ENCODE peak calls at places on chromosomes 12 and 14, in five cellular contexts. One of them, this sample, is unnamed.
A peak's percentile ranks its signal among the peaks of the same experiment; 100 is the strongest.

GRCh38 chr14:65370890-65371289 is 41.6 kb upstream of the FUT8 start:
- DNase-seq in astrocyte of the spinal cord: no peak
- DNase-seq in HCT116: no peak
- DNase-seq in CD8-positive, alpha-beta memory T cell: no peak
- DNase-seq in heart left ventricle: no peak
- DNase-seq in this sample: no peak

GRCh38 chr14:64417771-64418125 is 29.6 kb downstream of the MTHFD1 start:
- DNase-seq in astrocyte of the spinal cord: no peak
- DNase-seq in HCT116: no peak
- DNase-seq in CD8-positive, alpha-beta memory T cell: no peak
- DNase-seq in heart left ventricle: no peak
- DNase-seq in this sample: no peak

GRCh38 chr12:98418357-98419075 is 96.9 kb upstream of the TMPO start:
- DNase-seq in heart left ventricle: peak; percentile 84
- DNase-seq in CD8-positive, alpha-beta memory T cell: no peak
- DNase-seq in astrocyte of the spinal cord: peak; percentile 97
- DNase-seq in HCT116: no peak
- DNase-seq in this sample: peak; percentile 57

GRCh38 chr12:104750061-104750460 is 208.0 kb downstream of the SLC41A2 start:
- DNase-seq in heart left ventricle: no peak
- DNase-seq in CD8-positive, alpha-beta memory T cell: no peak
- DNase-seq in astrocyte of the spinal cord: peak; percentile 64
- DNase-seq in HCT116: no peak
- DNase-seq in this sample: no peak

GRCh38 chr12:74780458-74781241 is 243.0 kb downstream of the ATXN7L3B start:
- DNase-seq in CD8-positive, alpha-beta memory T cell: no peak
- DNase-seq in HCT116: no peak
- DNase-seq in astrocyte of the spinal cord: peak; percentile 84
- DNase-seq in heart left ventricle: no peak
- DNase-seq in this sample: no peak

GRCh38 chr14:101633276-101633675 is 72.0 kb downstream of the DIO3 start:
- DNase-seq in CD8-positive, alpha-beta memory T cell: no peak
- DNase-seq in heart left ventricle: no peak
- DNase-seq in HCT116: no peak
- DNase-seq in astrocyte of the spinal cord: no peak
- DNase-seq in this sample: no peak

GRCh38 chr14:51653855-51654548 is 2.3 kb downstream of the FRMD6 start:
- DNase-seq in HCT116: no peak
- DNase-seq in CD8-positive, alpha-beta memory T cell: no peak
- DNase-seq in heart left ventricle: no peak
- DNase-seq in astrocyte of the spinal cord: peak; percentile 42
- DNase-seq in this sample: no peak

GRCh38 chr14:77707355-77707723 is 484 bp downstream of the ALKBH1 start:
- DNase-seq in astrocyte of the spinal cord: peak; percentile 43
- DNase-seq in HCT116: no peak
- DNase-seq in heart left ventricle: no peak
- DNase-seq in CD8-positive, alpha-beta memory T cell: peak; percentile 47
- DNase-seq in this sample: peak; percentile 58

GRCh38 chr12:9673404-9674225 is 4.1 kb downstream of the CLEC2D start:
- DNase-seq in CD8-positive, alpha-beta memory T cell: peak; percentile 79
- DNase-seq in heart left ventricle: peak; percentile 71
- DNase-seq in HCT116: peak; percentile 51
- DNase-seq in astrocyte of the spinal cord: peak; percentile 96
- DNase-seq in this sample: peak; percentile 52

GRCh38 chr12:51217133-51217967 is 512 bp downstream of the POU6F1 start:
- DNase-seq in CD8-positive, alpha-beta memory T cell: peak; percentile 77
- DNase-seq in astrocyte of the spinal cord: no peak
- DNase-seq in HCT116: no peak
- DNase-seq in heart left ventricle: peak; percentile 79
- DNase-seq in this sample: peak; percentile 45

GRCh38 chr14:98146416-98146815 is 1125.6 kb downstream of the BCL11B start:
- DNase-seq in heart left ventricle: no peak
- DNase-seq in astrocyte of the spinal cord: no peak
- DNase-seq in HCT116: no peak
- DNase-seq in CD8-positive, alpha-beta memory T cell: no peak
- DNase-seq in this sample: no peak

GRCh38 chr12:67794151-67794550 is 145.6 kb downstream of the DYRK2 start:
- DNase-seq in astrocyte of the spinal cord: peak; percentile 51
- DNase-seq in HCT116: no peak
- DNase-seq in CD8-positive, alpha-beta memory T cell: no peak
- DNase-seq in heart left ventricle: no peak
- DNase-seq in this sample: no peak

GRCh38 chr14:59276235-59276634 is 87.8 kb downstream of the DAAM1 start:
- DNase-seq in heart left ventricle: no peak
- DNase-seq in HCT116: no peak
- DNase-seq in CD8-positive, alpha-beta memory T cell: no peak
- DNase-seq in astrocyte of the spinal cord: no peak
- DNase-seq in this sample: no peak

GRCh38 chr14:96246535-96246839 is 9.5 kb upstream of the BDKRB1 start:
- DNase-seq in CD8-positive, alpha-beta memory T cell: no peak
- DNase-seq in astrocyte of the spinal cord: peak; percentile 84
- DNase-seq in HCT116: no peak
- DNase-seq in heart left ventricle: no peak
- DNase-seq in this sample: no peak

GRCh38 chr12:25387136-25388050 is 136.7 kb upstream of the KRAS start:
- DNase-seq in heart left ventricle: peak; percentile 84
- DNase-seq in HCT116: peak; percentile 84
- DNase-seq in CD8-positive, alpha-beta memory T cell: peak; percentile 83
- DNase-seq in astrocyte of the spinal cord: peak; percentile 95
- DNase-seq in this sample: peak; percentile 86

GRCh38 chr12:122811777-122812176 is 23.5 kb upstream of the HIP1R start:
- DNase-seq in HCT116: no peak
- DNase-seq in heart left ventricle: no peak
- DNase-seq in CD8-positive, alpha-beta memory T cell: no peak
- DNase-seq in astrocyte of the spinal cord: no peak
- DNase-seq in this sample: no peak

GRCh38 chr12:13275366-13275765 is 78.8 kb downstream of the EMP1 start:
- DNase-seq in HCT116: no peak
- DNase-seq in CD8-positive, alpha-beta memory T cell: no peak
- DNase-seq in astrocyte of the spinal cord: no peak
- DNase-seq in heart left ventricle: no peak
- DNase-seq in this sample: no peak

GRCh38 chr14:31578266-31578665 is 17.1 kb downstream of the NUBPL start:
- DNase-seq in HCT116: no peak
- DNase-seq in CD8-positive, alpha-beta memory T cell: no peak
- DNase-seq in heart left ventricle: no peak
- DNase-seq in astrocyte of the spinal cord: no peak
- DNase-seq in this sample: no peak

GRCh38 chr12:41531147-41531829 is 343.2 kb downstream of the PDZRN4 start:
- DNase-seq in CD8-positive, alpha-beta memory T cell: no peak
- DNase-seq in HCT116: no peak
- DNase-seq in astrocyte of the spinal cord: no peak
- DNase-seq in heart left ventricle: peak; percentile 79
- DNase-seq in this sample: no peak

GRCh38 chr14:101219896-101220703 is 316.6 kb upstream of the RTL1 start:
- DNase-seq in HCT116: no peak
- DNase-seq in heart left ventricle: no peak
- DNase-seq in CD8-positive, alpha-beta memory T cell: no peak
- DNase-seq in astrocyte of the spinal cord: no peak
- DNase-seq in this sample: no peak

GRCh38 chr12:122081108-122081696 is 2.6 kb downstream of the MLXIP start:
- DNase-seq in astrocyte of the spinal cord: peak; percentile 25
- DNase-seq in heart left ventricle: no peak
- DNase-seq in HCT116: no peak
- DNase-seq in CD8-positive, alpha-beta memory T cell: no peak
- DNase-seq in this sample: peak; percentile 58

GRCh38 chr14:44657688-44658388 is 150.8 kb upstream of the FSCB start:
- DNase-seq in astrocyte of the spinal cord: peak; percentile 1
- DNase-seq in CD8-positive, alpha-beta memory T cell: no peak
- DNase-seq in HCT116: no peak
- DNase-seq in heart left ventricle: no peak
- DNase-seq in this sample: no peak

GRCh38 chr12:26226629-26227375 is 31.4 kb downstream of the SSPN start:
- DNase-seq in astrocyte of the spinal cord: peak; percentile 31
- DNase-seq in CD8-positive, alpha-beta memory T cell: no peak
- DNase-seq in heart left ventricle: peak; percentile 65
- DNase-seq in HCT116: no peak
- DNase-seq in this sample: peak; percentile 64

GRCh38 chr14:42143114-42143513 is 536.4 kb downstream of the LRFN5 start:
- DNase-seq in astrocyte of the spinal cord: no peak
- DNase-seq in CD8-positive, alpha-beta memory T cell: no peak
- DNase-seq in heart left ventricle: no peak
- DNase-seq in HCT116: no peak
- DNase-seq in this sample: no peak

DNA sequence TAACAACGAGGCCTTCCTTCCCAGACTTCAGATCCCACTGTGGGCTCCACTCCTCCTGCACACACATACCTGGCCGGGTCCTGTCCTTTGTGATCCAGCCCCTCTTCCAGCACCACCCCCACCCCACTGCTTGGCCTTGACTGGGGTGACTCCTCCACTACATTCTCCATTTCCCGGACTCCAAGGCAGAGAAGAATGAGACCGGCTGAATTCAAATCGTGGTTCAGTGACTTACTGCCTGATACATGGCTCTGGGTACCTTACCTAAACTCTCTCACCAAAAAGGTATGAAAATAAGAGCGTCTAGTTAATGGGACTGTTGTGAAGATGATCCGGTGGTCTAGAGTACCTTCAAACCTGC is 1.7 kb upstream of the ZBTB42 start:
- DNase-seq in HCT116: no peak
- DNase-seq in astrocyte of the spinal cord: no peak
- DNase-seq in CD8-positive, alpha-beta memory T cell: no peak
- DNase-seq in heart left ventricle: peak; percentile 55
- DNase-seq in this sample: no peak
- H3K4me3 ChIP-seq in HCT116: no peak overlapping the region
- H3K4me3 ChIP-seq in astrocyte of the spinal cord: no peak overlapping the region
- H3K4me3 ChIP-seq in CD8-positive, alpha-beta memory T cell: no peak overlapping the region
- H3K4me3 ChIP-seq in heart left ventricle: no peak overlapping the region
- H3K4me3 ChIP-seq in this sample: no peak overlapping the region

DNA sequence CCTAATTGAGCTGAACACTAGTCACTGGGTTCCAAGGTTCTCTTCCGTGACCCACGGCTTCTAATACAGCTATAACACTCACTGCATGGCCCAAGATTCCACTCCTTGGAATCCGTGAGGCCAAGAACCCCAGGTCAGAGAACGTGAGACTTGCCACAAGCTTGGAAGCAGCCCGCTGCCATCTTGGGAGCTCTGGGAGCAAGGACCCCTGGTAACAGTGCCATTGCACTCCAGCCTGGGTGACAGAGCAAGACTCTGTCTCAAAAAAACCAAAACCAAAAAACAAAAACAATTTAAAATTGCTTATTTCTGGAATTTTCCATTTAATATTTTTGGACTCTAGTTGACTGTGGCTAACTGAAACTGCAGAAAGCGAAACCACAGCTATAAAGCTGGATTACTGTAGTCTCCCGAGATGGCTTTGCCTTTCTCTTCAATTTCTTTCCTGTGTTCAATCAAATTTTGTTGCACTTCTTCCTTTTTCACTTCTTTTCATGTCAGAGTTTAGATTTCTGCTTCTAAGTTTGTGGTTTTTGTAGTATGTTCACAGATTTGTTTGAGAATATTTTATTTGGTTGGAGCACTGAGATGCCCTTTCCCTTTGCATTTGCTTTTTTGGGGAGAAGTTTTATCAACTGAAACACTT is 44.7 kb downstream of the DDHD1 start:
- DNase-seq in heart left ventricle: no peak
- DNase-seq in CD8-positive, alpha-beta memory T cell: no peak
- DNase-seq in astrocyte of the spinal cord: no peak
- DNase-seq in HCT116: no peak
- DNase-seq in this sample: no peak
- H3K4me3 ChIP-seq in heart left ventricle: peak overlapping the region; percentile 36
- H3K4me3 ChIP-seq in CD8-positive, alpha-beta memory T cell: peak overlapping the region; percentile 64
- H3K4me3 ChIP-seq in astrocyte of the spinal cord: no peak overlapping the region
- H3K4me3 ChIP-seq in HCT116: no peak overlapping the region
- H3K4me3 ChIP-seq in this sample: no peak overlapping the region

DNA sequence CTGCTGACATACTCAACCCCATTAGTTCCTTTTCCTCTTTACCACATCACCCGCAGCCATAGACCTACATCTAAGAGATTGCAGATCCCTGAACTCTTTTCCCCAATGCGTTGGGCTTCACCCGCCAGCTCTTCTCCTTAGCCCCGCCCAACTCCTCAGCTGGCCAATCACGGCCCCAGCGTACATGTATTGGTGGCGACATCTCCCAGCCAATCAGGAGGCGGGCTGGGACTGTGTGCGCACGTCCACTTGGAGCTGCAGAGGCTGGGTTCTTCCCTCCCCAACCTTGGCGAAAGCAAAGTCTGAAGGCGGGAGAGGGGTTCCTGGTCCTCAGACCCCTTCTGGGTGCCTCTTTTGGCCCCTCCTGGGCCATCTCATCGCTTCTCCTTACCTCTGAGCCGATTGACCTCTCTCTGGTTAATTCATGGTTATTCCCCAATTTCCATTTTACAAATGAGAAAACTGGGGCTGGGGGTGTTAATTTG is 11.0 kb downstream of the PDE1B start:
- DNase-seq in CD8-positive, alpha-beta memory T cell: peak; percentile 77
- DNase-seq in heart left ventricle: peak; percentile 94
- DNase-seq in astrocyte of the spinal cord: peak; percentile 45
- DNase-seq in HCT116: peak; percentile 21
- DNase-seq in this sample: peak; percentile 87
- H3K4me3 ChIP-seq in CD8-positive, alpha-beta memory T cell: peak overlapping the region; percentile 67
- H3K4me3 ChIP-seq in heart left ventricle: peak overlapping the region; percentile 53
- H3K4me3 ChIP-seq in astrocyte of the spinal cord: peak overlapping the region; percentile 10
- H3K4me3 ChIP-seq in HCT116: no peak overlapping the region
- H3K4me3 ChIP-seq in this sample: peak overlapping the region; percentile 22

GRCh38 chr14:50342211-50343080 is 30.3 kb downstream of the DMAC2L start:
- DNase-seq in HCT116: no peak
- DNase-seq in CD8-positive, alpha-beta memory T cell: peak; percentile 57
- DNase-seq in heart left ventricle: peak; percentile 62
- DNase-seq in astrocyte of the spinal cord: peak; percentile 75
- DNase-seq in this sample: peak; percentile 84
- H3K4me3 ChIP-seq in HCT116: no peak overlapping the region
- H3K4me3 ChIP-seq in CD8-positive, alpha-beta memory T cell: no peak overlapping the region
- H3K4me3 ChIP-seq in heart left ventricle: peak overlapping the region; percentile 38
- H3K4me3 ChIP-seq in astrocyte of the spinal cord: no peak overlapping the region
- H3K4me3 ChIP-seq in this sample: no peak overlapping the region

DNA sequence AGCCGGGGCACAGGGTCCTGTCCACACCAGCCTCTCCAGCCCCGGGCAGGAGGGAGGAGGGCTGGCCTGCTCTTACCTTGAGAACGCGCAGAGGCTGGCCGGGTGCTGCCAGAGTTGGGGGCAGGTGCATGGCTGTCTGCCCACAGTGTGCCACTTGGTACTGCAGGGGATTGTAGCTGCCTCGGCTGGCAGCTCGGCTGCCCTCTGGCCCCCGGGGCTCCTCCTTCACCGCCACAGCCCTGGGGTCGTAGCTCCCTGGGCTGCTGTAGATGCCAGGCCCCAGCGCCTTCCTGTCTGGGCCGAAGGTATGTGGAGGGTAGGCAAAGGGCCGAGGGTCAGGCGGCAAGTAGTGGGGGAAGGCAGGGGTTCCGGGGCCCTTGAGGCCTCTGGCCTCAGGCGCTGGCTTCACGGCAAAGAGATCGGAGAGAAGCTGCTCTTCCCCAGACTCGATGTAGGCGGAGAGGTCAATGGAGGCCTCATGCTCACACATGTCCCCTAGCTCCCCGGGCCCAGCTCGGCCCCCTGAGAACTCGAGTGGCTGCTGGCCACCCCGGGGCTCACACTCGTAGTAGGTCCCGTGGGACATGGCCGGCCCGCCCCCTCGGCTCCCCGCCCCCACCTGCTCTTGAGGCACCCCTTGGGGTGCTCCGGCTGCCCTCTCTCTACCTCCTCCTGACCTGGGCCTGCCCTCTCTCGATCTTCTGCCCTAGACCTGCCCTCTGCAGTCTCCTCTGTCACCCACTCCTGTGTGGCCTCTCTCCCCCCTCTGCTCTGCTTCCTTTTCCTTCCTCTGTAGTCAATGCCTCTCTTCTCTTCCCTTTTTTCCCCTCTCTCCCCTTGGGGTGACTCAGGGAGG is at the start of gene CEBPE:
- DNase-seq in CD8-positive, alpha-beta memory T cell: no peak
- DNase-seq in HCT116: no peak
- DNase-seq in astrocyte of the spinal cord: no peak
- DNase-seq in heart left ventricle: no peak
- DNase-seq in this sample: no peak
- H3K4me3 ChIP-seq in CD8-positive, alpha-beta memory T cell: peak within 1 kb of the TSS; percentile 59
- H3K4me3 ChIP-seq in HCT116: no peak within 1 kb of the TSS
- H3K4me3 ChIP-seq in astrocyte of the spinal cord: no peak within 1 kb of the TSS
- H3K4me3 ChIP-seq in heart left ventricle: no peak within 1 kb of the TSS
- H3K4me3 ChIP-seq in this sample: no peak within 1 kb of the TSS

This sample was measured in adrenal gland.